ENCODE peak calls at places on chromosomes 6 and 20, in seven cellular contexts. H, J, E, L, A, N and M are unnamed samples.

GRCh38 chr6:136317023-136317649 is 27.5 kb upstream of the BCLAF1 start:
- DNase-seq in H (peak; percentile 63), N (no peak), L (no peak), A (peak; percentile 48), J (peak; percentile 75), E (peak; percentile 38), M (peak; percentile 70)

GRCh38 chr20:60074276-60074675 is 116.1 kb downstream of the CDH26 start:
- DNase-seq in L (no peak), A (no peak), J (no peak), H (no peak), E (no peak), N (no peak), M (no peak)

GRCh38 chr6:104973404-104973803 is 16.5 kb downstream of the LIN28B start:
- DNase-seq in E (no peak), H (no peak), A (no peak), N (no peak), J (no peak), L (no peak), M (no peak)

GRCh38 chr6:118207947-118208346 is 300.9 kb downstream of the SLC35F1 start:
- DNase-seq in J (no peak), N (no peak), A (no peak), H (no peak), E (no peak), L (no peak), M (no peak)

GRCh38 chr6:27679968-27680694 is 207.2 kb upstream of the ZNF184 start:
- DNase-seq in A (no peak), N (no peak), H (no peak), L (no peak), E (no peak), J (no peak), M (no peak)

GRCh38 chr6:71496018-71496800 is 207.6 kb downstream of the OGFRL1 start:
- DNase-seq in H (peak; percentile 25), A (no peak), L (no peak), N (no peak), J (no peak), E (no peak), M (peak; percentile 45)

GRCh38 chr6:87772597-87773530 is 70.8 kb upstream of the AKIRIN2 start:
- DNase-seq in J (no peak), L (no peak), H (no peak), N (no peak), E (no peak), A (peak; percentile 48), M (no peak)

GRCh38 chr6:131694832-131695426 is 6.3 kb downstream of the OR2A4 start:
- DNase-seq in A (peak; percentile 61), E (peak; percentile 48), J (peak; percentile 79), N (peak; percentile 68), L (no peak), H (peak; percentile 33), M (peak; percentile 58)

GRCh38 chr20:57087102-57087501 is 179.3 kb downstream of the BMP7 start:
- DNase-seq in A (no peak), E (no peak), L (no peak), H (no peak), N (no peak), J (no peak), M (no peak)

GRCh38 chr6:111468329-111469012 is 14.5 kb downstream of the REV3L start:
- DNase-seq in H (no peak), J (peak; percentile 39), N (no peak), A (peak; percentile 69), E (no peak), L (no peak), M (no peak)

GRCh38 chr6:161024364-161024920 is 32.9 kb downstream of the MAP3K4 start:
- DNase-seq in A (no peak), L (no peak), E (no peak), N (no peak), J (no peak), H (no peak), M (no peak)

DNA sequence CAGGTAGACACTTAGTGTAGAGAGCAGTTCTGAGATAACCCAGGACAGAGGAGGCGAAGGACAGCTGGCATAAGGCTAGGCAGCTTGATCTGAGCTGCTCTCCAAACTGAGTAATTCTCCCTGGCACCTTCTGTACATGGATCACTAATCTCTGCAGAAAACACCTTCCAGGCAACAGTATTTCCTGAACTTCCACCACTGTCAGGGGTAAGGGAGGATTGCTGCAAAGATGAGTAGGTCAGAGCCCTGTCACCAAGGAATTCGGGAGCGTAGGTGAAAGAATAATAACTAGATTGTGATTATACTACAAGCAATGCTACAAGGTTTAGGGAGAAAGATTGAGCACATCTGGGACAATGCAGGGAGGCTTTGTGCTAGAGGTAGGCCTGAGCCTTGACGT is 1.9 kb downstream of the HM13 start:
- DNase-seq in H (no peak), N (no peak), A (no peak), E (no peak), L (no peak), J (no peak), M (no peak)
- TF ChIP-seq CTCF in H (no peak), N (no peak), A (no peak), E (no peak), L (no peak), J (no peak), M (no peak)

GRCh38 chr6:41072836-41073202 is at the start of gene NFYA:
- DNase-seq in L (peak; percentile 99), A (no peak), N (no peak), J (peak; percentile 99), H (peak; percentile 100), E (no peak), M (peak; percentile 100)

GRCh38 chr6:41074692-41075436 is 2.1 kb downstream of the NFYA start:
- DNase-seq in L (no peak), N (no peak), E (no peak), H (no peak), J (peak; percentile 38), A (peak; percentile 19), M (no peak)

GRCh38 chr6:41073968-41074691 is 1.4 kb downstream of the NFYA start:
- DNase-seq in J (peak; percentile 76), L (no peak), H (no peak), A (no peak), N (no peak), E (no peak), M (peak; percentile 49)

GRCh38 chr6:41071923-41072835 is at the start of gene OARD1:
- DNase-seq in L (peak; percentile 98), N (peak; percentile 100), E (peak; percentile 100), J (peak; percentile 84), A (peak; percentile 100), H (peak; percentile 99), M (peak; percentile 98)

DNA sequence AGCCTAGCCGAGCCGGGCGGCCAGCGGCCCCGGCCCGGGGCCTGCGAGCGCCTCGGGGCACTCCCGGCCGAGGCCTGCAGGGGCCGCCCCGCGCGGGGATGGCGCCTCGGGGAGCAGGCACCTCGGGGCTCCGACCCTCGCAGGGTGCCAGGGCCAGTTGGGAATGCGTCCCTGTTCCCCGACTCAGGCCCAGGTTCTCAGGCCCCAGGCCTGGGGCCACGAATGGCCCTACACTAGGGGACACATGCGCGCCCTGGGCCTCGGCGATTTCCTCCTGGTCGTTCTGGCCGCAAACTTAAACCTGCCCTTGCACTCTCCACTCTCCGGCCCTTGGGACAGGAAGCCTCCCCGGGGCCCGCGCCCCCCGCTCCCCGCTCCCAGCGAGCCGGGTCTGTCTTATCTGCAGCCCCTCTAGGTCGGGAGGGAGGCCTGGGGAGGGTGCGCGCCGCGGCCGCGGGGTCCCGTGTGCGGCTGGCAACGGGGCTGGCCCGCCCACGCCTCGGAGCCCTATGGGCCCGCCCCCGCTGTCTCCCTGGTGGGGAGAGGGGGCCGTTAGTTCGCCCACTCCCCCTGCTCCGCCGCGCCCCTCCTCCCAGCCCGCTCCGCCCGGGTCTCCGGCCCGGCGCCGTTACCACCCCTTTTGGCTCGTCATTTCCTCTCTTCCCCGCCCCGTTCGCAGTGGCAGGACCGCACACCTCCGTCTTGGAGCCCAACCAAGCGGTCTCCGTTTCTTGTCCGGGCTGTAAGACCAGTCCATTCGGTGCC is 611 bp downstream of the NFYA start:
- DNase-seq in L (peak; percentile 77), E (peak; percentile 75), J (no peak), A (peak; percentile 63), H (peak; percentile 91), N (peak; percentile 91), M (peak; percentile 89)
- TF ChIP-seq CTCF in L (no peak), E (peak; percentile 53), J (no peak), A (peak; percentile 74), H (peak; percentile 21), N (peak; percentile 62), M (peak; percentile 67)

DNA sequence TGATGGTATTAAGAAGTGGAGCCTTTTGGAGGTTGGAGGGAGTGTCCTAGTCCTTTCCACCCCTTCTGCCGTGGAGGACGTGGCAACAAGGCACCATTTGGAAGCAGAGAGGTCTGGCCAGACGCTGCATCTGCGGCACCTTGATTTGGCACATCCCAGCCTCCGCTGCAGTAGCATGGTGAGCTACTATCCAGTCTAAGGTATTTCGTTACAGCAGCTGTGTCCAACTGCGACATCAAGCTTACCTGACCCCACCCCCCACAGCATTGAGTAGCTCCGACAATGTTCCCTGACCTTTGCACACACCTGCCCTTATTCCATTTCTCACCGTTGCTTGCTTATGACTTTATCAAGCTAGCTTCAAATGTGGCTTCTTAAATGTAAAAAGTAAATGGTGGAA is 29.8 kb upstream of the SYNJ2 start:
- DNase-seq in H (peak; percentile 77), J (no peak), E (no peak), A (no peak), N (no peak), L (no peak), M (no peak)
- TF ChIP-seq CTCF in H (no peak), J (no peak), E (no peak), A (no peak), N (no peak), L (no peak), M (no peak)

GRCh38 chr20:37393196-37393862 is 47.4 kb downstream of the SRC start:
- DNase-seq in H (no peak), E (no peak), J (no peak), N (peak; percentile 77), A (no peak), L (no peak), M (no peak)

GRCh38 chr20:37390891-37391525 is 45.1 kb downstream of the SRC start:
- DNase-seq in H (no peak), A (no peak), J (no peak), N (peak; percentile 66), L (no peak), E (no peak), M (no peak)

GRCh38 chr20:37393863-37394542 is 48.1 kb downstream of the SRC start:
- DNase-seq in L (no peak), H (no peak), A (no peak), E (no peak), N (no peak), J (no peak), M (no peak)

GRCh38 chr20:37390503-37390890 is 44.6 kb downstream of the SRC start:
- DNase-seq in J (no peak), E (no peak), A (no peak), L (no peak), H (no peak), N (peak; percentile 44), M (no peak)

DNA sequence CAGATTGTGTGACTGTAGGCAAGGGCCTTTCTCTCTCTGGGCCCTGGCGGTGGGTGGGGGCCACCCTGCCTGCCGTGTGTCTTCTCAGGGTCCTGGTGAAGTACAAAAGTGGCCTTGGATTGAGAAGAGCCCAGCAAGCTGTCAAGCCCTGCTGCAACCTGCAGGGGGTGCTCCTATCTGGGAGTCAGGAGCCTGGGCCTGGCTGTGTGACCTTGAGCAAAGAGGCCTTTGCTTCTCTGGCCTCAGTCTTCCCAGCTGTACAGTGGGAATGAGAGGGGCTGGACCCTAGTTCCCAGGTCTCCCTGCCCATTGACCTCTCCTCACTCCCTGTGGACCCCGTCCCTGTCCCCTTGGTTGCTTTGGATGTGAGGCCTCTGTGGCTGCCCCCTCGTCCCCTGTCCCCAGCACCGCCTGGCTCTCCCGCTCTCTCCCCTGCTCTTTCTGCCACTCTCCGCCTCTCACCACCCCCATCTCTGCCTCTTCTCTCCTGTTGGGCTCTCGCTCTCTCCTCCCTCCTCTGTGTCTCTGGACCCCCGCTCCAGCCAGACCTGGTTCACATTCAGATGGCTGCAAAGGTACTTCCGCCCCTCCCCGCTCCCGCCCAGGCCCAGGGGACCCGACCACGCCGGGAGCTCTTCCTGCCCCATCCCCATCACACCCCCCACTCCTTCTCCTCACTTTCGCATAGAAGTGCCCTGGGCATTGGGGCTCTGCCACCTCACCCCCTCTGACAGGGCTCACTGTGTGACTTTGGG is 46.7 kb downstream of the SRC start:
- DNase-seq in H (no peak), A (no peak), E (no peak), L (no peak), J (no peak), N (no peak), M (no peak)
- TF ChIP-seq CTCF in H (no peak), A (peak; percentile 72), E (peak; percentile 47), L (no peak), J (peak; percentile 43), N (no peak), M (peak; percentile 27)